ENCODE peak calls at places on chromosomes 13 and 19, in four cellular contexts. P is head of caudate nucleus; A is stimulated activated CD4-positive, alpha-beta T cell treated with anti-CD3 and anti-CD28 coated beads, Interleukin-2, amount 100 ng/mL, for 24 hours; I is activated CD4-positive, alpha-beta T cell treated with anti-CD3 and anti-CD28 coated beads for 1 hour. D is an unnamed sample.

GRCh38 chr19:36047835-36048234 is 6.2 kb downstream of the THAP8 start:
- DNase-seq in P (no peak), A (no peak), I (no peak), D (no peak)

GRCh38 chr13:50124536-50125305 is 109.5 kb downstream of the KCNRG start:
- DNase-seq in P (peak), A (peak), I (peak), D (peak)

GRCh38 chr19:2446390-2446789 is 10.4 kb downstream of the LMNB2 start:
- DNase-seq in P (no peak), I (no peak), A (no peak), D (no peak)

GRCh38 chr19:5775668-5776309 is 8.8 kb downstream of the PRR22 start:
- DNase-seq in A (no peak), I (no peak), P (no peak), D (no peak)

GRCh38 chr19:45079911-45080469 is 930 bp downstream of the GEMIN7 start:
- DNase-seq in I (no peak), P (no peak), A (no peak), D (no peak)

GRCh38 chr13:75486654-75487053 is 4.7 kb upstream of the TBC1D4 start:
- DNase-seq in A (no peak), P (no peak), I (no peak), D (no peak)

GRCh38 chr13:67481445-67481844 is 251.3 kb upstream of the PCDH9 start:
- DNase-seq in P (no peak), A (no peak), I (no peak), D (no peak)

GRCh38 chr13:24162604-24163003 is 2.1 kb downstream of the SPATA13 start:
- DNase-seq in I (no peak), P (no peak), A (no peak), D (no peak)

GRCh38 chr19:4455742-4456565 is 1.6 kb downstream of the UBXN6 start:
- DNase-seq in I (no peak), A (no peak), P (no peak), D (peak)

GRCh38 chr13:86446311-86446710 is 647.1 kb upstream of the SLITRK6 start:
- DNase-seq in I (no peak), A (no peak), P (no peak), D (peak)

D was measured in cerebellum.